ENCODE peak calls at places on chromosome 6, in eight cellular contexts. One of them, this sample, is unnamed.

GRCh38 chr6:82980086-82980485 is 85.6 kb downstream of the UBE3D start:
- DNase-seq in activated CD8-positive, alpha-beta memory T cell treated with anti-CD3 and anti-CD28 coated beads for 48 hours: no peak
- DNase-seq in neural crest cell: no peak
- DNase-seq in GM10248: no peak
- DNase-seq in KBM-7: no peak
- DNase-seq in GM23248: peak; percentile 78
- DNase-seq in osteoblast: no peak
- DNase-seq in AG04450: peak; percentile 62
- DNase-seq in this sample: no peak

GRCh38 chr6:110319843-110320242 is 38.3 kb downstream of the METTL24 start:
- DNase-seq in activated CD8-positive, alpha-beta memory T cell treated with anti-CD3 and anti-CD28 coated beads for 48 hours: no peak
- DNase-seq in neural crest cell: no peak
- DNase-seq in GM10248: no peak
- DNase-seq in KBM-7: no peak
- DNase-seq in GM23248: no peak
- DNase-seq in osteoblast: no peak
- DNase-seq in AG04450: no peak
- DNase-seq in this sample: no peak

GRCh38 chr6:45478235-45478634 is 100.5 kb upstream of the SUPT3H start:
- DNase-seq in activated CD8-positive, alpha-beta memory T cell treated with anti-CD3 and anti-CD28 coated beads for 48 hours: no peak
- DNase-seq in neural crest cell: no peak
- DNase-seq in GM10248: no peak
- DNase-seq in KBM-7: peak; percentile 43
- DNase-seq in GM23248: peak; percentile 83
- DNase-seq in osteoblast: no peak
- DNase-seq in AG04450: no peak
- DNase-seq in this sample: no peak

GRCh38 chr6:151652338-151652737 is 155.1 kb upstream of the ESR1 start:
- DNase-seq in activated CD8-positive, alpha-beta memory T cell treated with anti-CD3 and anti-CD28 coated beads for 48 hours: no peak
- DNase-seq in neural crest cell: no peak
- DNase-seq in GM10248: no peak
- DNase-seq in KBM-7: no peak
- DNase-seq in GM23248: no peak
- DNase-seq in osteoblast: no peak
- DNase-seq in AG04450: no peak
- DNase-seq in this sample: no peak

GRCh38 chr6:169556758-169557505 is 144.9 kb downstream of the WDR27 start:
- DNase-seq in activated CD8-positive, alpha-beta memory T cell treated with anti-CD3 and anti-CD28 coated beads for 48 hours: no peak
- DNase-seq in neural crest cell: no peak
- DNase-seq in GM10248: peak; percentile 71
- DNase-seq in KBM-7: no peak
- DNase-seq in GM23248: no peak
- DNase-seq in osteoblast: no peak
- DNase-seq in AG04450: no peak
- DNase-seq in this sample: no peak

GRCh38 chr6:138028893-138029292 is 78.3 kb downstream of the PERP start:
- DNase-seq in activated CD8-positive, alpha-beta memory T cell treated with anti-CD3 and anti-CD28 coated beads for 48 hours: no peak
- DNase-seq in neural crest cell: no peak
- DNase-seq in GM10248: no peak
- DNase-seq in KBM-7: no peak
- DNase-seq in GM23248: no peak
- DNase-seq in osteoblast: no peak
- DNase-seq in AG04450: no peak
- DNase-seq in this sample: no peak

GRCh38 chr6:135296715-135297114 is 115.6 kb downstream of the MYB start:
- DNase-seq in activated CD8-positive, alpha-beta memory T cell treated with anti-CD3 and anti-CD28 coated beads for 48 hours: no peak
- DNase-seq in neural crest cell: no peak
- DNase-seq in GM10248: no peak
- DNase-seq in KBM-7: no peak
- DNase-seq in GM23248: no peak
- DNase-seq in osteoblast: no peak
- DNase-seq in AG04450: no peak
- DNase-seq in this sample: no peak

GRCh38 chr6:150435832-150436231 is 67.0 kb downstream of the IYD start:
- DNase-seq in activated CD8-positive, alpha-beta memory T cell treated with anti-CD3 and anti-CD28 coated beads for 48 hours: no peak
- DNase-seq in neural crest cell: no peak
- DNase-seq in GM10248: no peak
- DNase-seq in KBM-7: peak; percentile 7
- DNase-seq in GM23248: no peak
- DNase-seq in osteoblast: no peak
- DNase-seq in AG04450: no peak
- DNase-seq in this sample: no peak

GRCh38 chr6:56525976-56526375 is 116.7 kb downstream of the DST start:
- DNase-seq in activated CD8-positive, alpha-beta memory T cell treated with anti-CD3 and anti-CD28 coated beads for 48 hours: no peak
- DNase-seq in neural crest cell: no peak
- DNase-seq in GM10248: no peak
- DNase-seq in KBM-7: no peak
- DNase-seq in GM23248: no peak
- DNase-seq in osteoblast: no peak
- DNase-seq in AG04450: no peak
- DNase-seq in this sample: peak; percentile 23